ENCODE peak calls at places on chromosomes 5 and 9, in ten cellular contexts. U is CD4-positive, CD25-positive, alpha-beta regulatory T cell; H is AG04449; Z is spleen; A is endodermal cell; J is NB4; I is tibial artery; V is fibroblast of the aortic adventitia; S is adipocyte; Y is uterus. X is an unnamed sample.

GRCh38 chr5:138753794-138754698 is 821 bp downstream of the CTNNA1 start:
- DNase-seq in I (peak; percentile 95), J (peak; percentile 63), S (peak; percentile 95), U (no peak), Z (peak; percentile 88), Y (peak; percentile 91), V (peak; percentile 96), A (peak; percentile 80), H (peak; percentile 55), X (no peak)

GRCh38 chr9:89185980-89186379 is 7.4 kb upstream of the SHC3 start:
- DNase-seq in J (peak; percentile 40), S (peak; percentile 32), Z (no peak), U (no peak), A (peak; percentile 90), H (no peak), V (peak; percentile 45), Y (no peak), I (no peak), X (peak; percentile 3)

GRCh38 chr5:82405166-82405565 is 127.0 kb upstream of the RPS23 start:
- DNase-seq in V (peak; percentile 84), A (no peak), Y (no peak), Z (no peak), U (no peak), J (no peak), I (no peak), S (peak; percentile 71), H (peak; percentile 82), X (no peak)

GRCh38 chr9:137355445-137356365 is 53.6 kb upstream of the NRARP start:
- DNase-seq in Y (no peak), H (no peak), Z (no peak), S (no peak), A (no peak), V (no peak), J (no peak), U (no peak), I (no peak), X (no peak)

GRCh38 chr5:10902145-10902544 is 141.1 kb upstream of the DAP start:
- DNase-seq in Y (no peak), J (no peak), U (no peak), H (peak; percentile 10), S (peak; percentile 48), I (no peak), V (peak; percentile 13), Z (no peak), A (no peak), X (no peak)

GRCh38 chr5:126805108-126805507 is 28.2 kb downstream of the LMNB1 start:
- DNase-seq in U (no peak), I (no peak), Y (no peak), V (peak; percentile 81), H (peak; percentile 44), S (peak; percentile 79), J (peak; percentile 27), Z (no peak), A (no peak), X (no peak)

GRCh38 chr5:36252722-36253340 is 11.1 kb upstream of the NADK2 start:
- DNase-seq in H (no peak), Z (no peak), U (no peak), A (no peak), V (peak; percentile 79), S (no peak), Y (no peak), I (no peak), J (no peak), X (no peak)

GRCh38 chr5:127332250-127332649 is 41.7 kb downstream of the MEGF10 start:
- DNase-seq in Z (no peak), A (no peak), U (no peak), H (no peak), I (no peak), Y (no peak), J (no peak), V (no peak), S (no peak), X (no peak)

GRCh38 chr5:152007556-152007955 is 82.9 kb upstream of the GLRA1 start:
- DNase-seq in V (no peak), A (no peak), H (no peak), Y (no peak), I (no peak), S (no peak), U (no peak), J (no peak), Z (no peak), X (no peak)

DNA sequence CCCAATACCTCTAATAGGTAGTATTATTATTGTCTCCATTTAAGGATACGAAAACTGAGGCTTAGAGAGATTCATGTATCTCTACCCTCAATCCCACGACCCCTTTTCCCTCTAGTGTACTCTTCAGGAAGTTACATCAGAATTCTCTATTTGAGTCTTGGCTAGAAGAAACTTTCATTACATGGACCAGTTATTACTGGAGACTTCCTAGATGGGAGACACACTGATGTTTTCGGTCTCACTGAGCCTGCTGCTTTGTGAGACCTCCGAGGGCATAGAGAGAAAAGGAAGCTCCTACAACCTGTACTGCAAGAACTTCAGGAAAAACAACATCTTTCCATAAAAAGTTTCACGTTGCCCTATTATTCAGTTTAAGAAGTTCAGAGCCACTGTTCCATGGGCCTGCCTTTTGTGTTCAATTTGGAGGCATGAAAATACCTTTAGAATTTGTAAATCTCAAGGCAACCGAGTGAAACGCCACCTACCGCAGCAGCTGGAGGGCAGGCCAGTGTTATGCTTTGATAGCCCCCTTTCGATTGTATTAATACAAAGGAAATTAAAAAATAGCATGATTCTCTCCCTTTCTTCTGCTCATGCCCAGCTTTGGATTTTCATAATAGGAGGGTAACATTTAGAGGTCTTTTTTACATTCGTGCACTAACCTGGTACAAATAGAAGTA is 223.3 kb downstream of the EBF1 start:
- DNase-seq in I (no peak), H (no peak), V (peak; percentile 39), S (peak; percentile 1), J (no peak), Y (no peak), A (no peak), U (no peak), Z (no peak), X (peak; percentile 81)
- H3K4me3 ChIP-seq in I (no peak overlapping the region), H (no peak overlapping the region), V (no peak overlapping the region), S (no peak overlapping the region), J (no peak overlapping the region), Y (no peak overlapping the region), A (no peak overlapping the region), U (no peak overlapping the region), Z (no peak overlapping the region), X (peak overlapping the region; percentile 60)

GRCh38 chr9:110047955-110048472 is 159.9 kb downstream of the C9orf152 start:
- DNase-seq in Y (no peak), I (no peak), A (peak; percentile 79), U (no peak), V (no peak), J (no peak), H (no peak), Z (peak; percentile 86), S (no peak), X (peak; percentile 61)
- H3K4me3 ChIP-seq in Y (peak overlapping the region; percentile 86), I (peak overlapping the region; percentile 82), A (peak overlapping the region; percentile 85), U (peak overlapping the region; percentile 84), V (peak overlapping the region; percentile 95), J (peak overlapping the region; percentile 78), H (peak overlapping the region; percentile 95), Z (peak overlapping the region; percentile 54), S (peak overlapping the region; percentile 92), X (peak overlapping the region; percentile 86)

DNA sequence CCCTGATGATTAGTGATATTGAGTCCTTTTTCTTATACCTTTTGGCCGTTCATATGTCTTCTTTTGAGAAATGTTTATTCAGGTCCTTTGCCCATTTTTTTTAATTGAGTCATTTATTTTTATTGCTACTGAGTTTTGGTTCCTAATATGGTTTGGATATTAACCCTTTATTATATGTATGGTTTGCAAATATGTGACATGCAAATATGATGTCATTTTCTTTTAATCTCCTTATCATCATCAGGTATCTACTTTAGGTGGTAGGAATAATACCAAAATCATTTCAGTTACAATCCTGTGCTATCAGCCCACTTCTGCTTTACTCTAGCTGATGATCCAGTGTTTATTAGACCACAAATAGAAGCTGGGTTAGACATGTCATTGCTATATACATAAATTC is 102.3 kb upstream of the TRPC7 start:
- DNase-seq in I (no peak), V (no peak), J (no peak), Z (no peak), U (no peak), S (no peak), Y (no peak), A (no peak), H (no peak), X (no peak)
- H3K4me3 ChIP-seq in I (no peak overlapping the region), V (no peak overlapping the region), J (no peak overlapping the region), Z (no peak overlapping the region), U (no peak overlapping the region), S (no peak overlapping the region), Y (no peak overlapping the region), A (peak overlapping the region; percentile 93), H (no peak overlapping the region), X (no peak overlapping the region)

GRCh38 chr9:16825971-16826370 is 44.5 kb downstream of the BNC2 start:
- DNase-seq in Z (no peak), I (no peak), Y (no peak), U (no peak), A (no peak), J (no peak), S (peak; percentile 86), V (peak; percentile 64), H (peak; percentile 63), X (no peak)

GRCh38 chr9:16830806-16831205 is 39.7 kb downstream of the BNC2 start:
- DNase-seq in U (no peak), J (no peak), S (no peak), Z (no peak), H (no peak), A (no peak), Y (no peak), I (no peak), V (no peak), X (no peak)

GRCh38 chr9:16825364-16825763 is 45.1 kb downstream of the BNC2 start:
- DNase-seq in H (no peak), I (no peak), J (no peak), Y (no peak), Z (no peak), U (no peak), V (peak; percentile 57), A (no peak), S (peak; percentile 82), X (no peak)

GRCh38 chr9:16832101-16832500 is 38.4 kb downstream of the BNC2 start:
- DNase-seq in J (no peak), V (peak; percentile 43), H (no peak), U (no peak), I (no peak), Z (no peak), A (no peak), S (no peak), Y (no peak), X (no peak)

DNA sequence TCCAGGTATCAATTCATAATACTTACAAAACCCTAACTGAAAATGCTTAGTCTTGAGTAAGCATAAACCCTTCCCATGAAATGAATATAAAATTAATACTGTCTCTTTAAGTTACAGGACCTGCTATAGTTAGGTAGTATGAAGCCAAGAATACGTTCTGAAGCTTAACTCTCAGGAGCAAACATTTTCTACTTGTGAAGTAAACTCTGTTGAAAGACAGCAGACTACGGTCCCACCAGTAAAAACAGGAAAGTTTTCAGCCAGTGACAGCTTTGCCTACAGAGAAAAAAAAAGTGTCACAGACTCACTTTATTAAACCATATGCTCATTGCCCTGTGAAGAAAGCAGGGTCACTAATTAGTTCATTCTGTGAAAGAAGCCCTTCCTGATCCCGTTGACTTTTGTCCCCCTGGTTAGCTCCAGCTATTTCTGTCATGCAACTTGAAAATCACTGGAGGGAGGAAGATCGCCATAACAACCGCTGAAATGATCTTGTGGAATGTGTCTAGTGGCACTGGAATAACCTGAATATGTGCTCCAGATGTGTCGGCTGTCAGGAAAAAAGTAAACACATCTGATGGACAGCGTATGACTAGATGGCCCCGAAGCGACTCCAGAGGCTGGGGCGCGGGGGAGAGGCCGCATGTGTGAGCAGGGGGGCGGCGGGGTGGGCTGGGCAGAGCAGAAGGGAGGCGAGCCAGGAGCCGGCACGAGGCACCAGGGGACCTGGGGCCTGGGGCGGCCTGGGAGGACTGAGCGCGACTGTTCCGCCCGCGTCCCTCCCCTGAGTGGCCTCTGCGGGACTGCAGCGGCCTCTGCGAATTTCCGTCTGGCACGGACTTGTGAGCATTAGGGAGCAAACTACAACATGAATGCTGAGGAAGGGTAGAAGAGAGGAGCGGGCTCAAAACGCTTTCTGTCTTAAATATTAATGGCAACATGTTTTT is 41.9 kb downstream of the BNC2 start:
- DNase-seq in V (peak; percentile 47), Y (peak; percentile 23), Z (no peak), J (no peak), S (peak; percentile 80), I (peak; percentile 65), U (no peak), H (no peak), A (peak; percentile 74), X (no peak)
- H3K4me3 ChIP-seq in V (peak overlapping the region; percentile 42), Y (peak overlapping the region; percentile 23), Z (no peak overlapping the region), J (no peak overlapping the region), S (peak overlapping the region; percentile 80), I (peak overlapping the region; percentile 51), U (no peak overlapping the region), H (peak overlapping the region; percentile 34), A (no peak overlapping the region), X (no peak overlapping the region)

X was measured in OCI-LY7.